ENCODE peak calls at places on chromosomes 6 and 20, in four cellular contexts. A, Y, O and L are unnamed samples.

GRCh38 chr6:2426561-2427340 is 181.3 kb upstream of the GMDS start:
- DNase-seq in A (no peak), Y (no peak), O (no peak), L (no peak)

GRCh38 chr6:33407132-33407718 is 3.6 kb upstream of the PHF1 start:
- DNase-seq in A (no peak), Y (no peak), O (no peak), L (no peak)

GRCh38 chr6:337782-338464 is 45.6 kb downstream of the DUSP22 start:
- DNase-seq in A (no peak), Y (no peak), O (no peak), L (no peak)

GRCh38 chr6:154039231-154039842 is at the start of gene OPRM1:
- DNase-seq in A (peak; percentile 37), Y (no peak), O (peak; percentile 46), L (peak; percentile 17)

GRCh38 chr6:40543776-40544175 is 43.4 kb downstream of the LRFN2 start:
- DNase-seq in A (no peak), Y (no peak), O (no peak), L (no peak)

GRCh38 chr6:22467645-22468044 is 101.7 kb upstream of the HDGFL1 start:
- DNase-seq in A (peak; percentile 38), Y (no peak), O (no peak), L (no peak)

GRCh38 chr6:55528624-55529023 is 50.4 kb downstream of the HMGCLL1 start:
- DNase-seq in A (no peak), Y (no peak), O (no peak), L (peak; percentile 3)

GRCh38 chr6:112223070-112223861 is 31.1 kb downstream of the LAMA4 start:
- DNase-seq in A (no peak), Y (no peak), O (no peak), L (no peak)

GRCh38 chr6:107116328-107116892 is 1.1 kb upstream of the BEND3 start:
- DNase-seq in A (peak; percentile 57), Y (peak; percentile 78), O (peak; percentile 58), L (no peak)

GRCh38 chr6:6841571-6841970 is 253.1 kb downstream of the LY86 start:
- DNase-seq in A (peak; percentile 43), Y (peak; percentile 64), O (no peak), L (no peak)

GRCh38 chr6:1821188-1822183 is 211.8 kb downstream of the FOXC1 start:
- DNase-seq in A (no peak), Y (no peak), O (no peak), L (peak; percentile 47)

GRCh38 chr6:14734416-14735340 is 511.2 kb upstream of the JARID2 start:
- DNase-seq in A (no peak), Y (no peak), O (no peak), L (peak; percentile 49)

GRCh38 chr20:1280421-1281102 is 14.5 kb downstream of the SNPH start:
- DNase-seq in A (no peak), Y (peak; percentile 34), O (no peak), L (no peak)

GRCh38 chr20:36173451-36173933 is 19.0 kb downstream of the EPB41L1 start:
- DNase-seq in A (no peak), Y (no peak), O (no peak), L (no peak)

GRCh38 chr6:11367638-11368199 is 135.3 kb upstream of the NEDD9 start:
- DNase-seq in A (no peak), Y (no peak), O (no peak), L (no peak)

GRCh38 chr6:154510144-154510905 is at the start of gene CNKSR3:
- DNase-seq in A (peak; percentile 93), Y (peak; percentile 89), O (peak; percentile 89), L (peak; percentile 29)

GRCh38 chr6:111823831-111824607 is 49.2 kb downstream of the FYN start:
- DNase-seq in A (no peak), Y (no peak), O (no peak), L (no peak)

GRCh38 chr6:100721256-100721655 is 159.9 kb downstream of the ASCC3 start:
- DNase-seq in A (no peak), Y (no peak), O (no peak), L (no peak)

GRCh38 chr6:79821859-79822258 is 125.5 kb downstream of the ELOVL4 start:
- DNase-seq in A (no peak), Y (no peak), O (no peak), L (no peak)

GRCh38 chr6:88491266-88491665 is 325.1 kb upstream of the CNR1 start:
- DNase-seq in A (no peak), Y (no peak), O (no peak), L (no peak)

GRCh38 chr6:148716811-148717210 is 30.0 kb upstream of the UST start:
- DNase-seq in A (no peak), Y (no peak), O (no peak), L (no peak)

GRCh38 chr6:168196385-168196860 is 117.4 kb upstream of the FRMD1 start:
- DNase-seq in A (peak; percentile 77), Y (peak; percentile 69), O (peak; percentile 67), L (no peak)

GRCh38 chr6:149354009-149354408 is 36.5 kb downstream of the TAB2 start:
- DNase-seq in A (no peak), Y (no peak), O (no peak), L (no peak)

GRCh38 chr6:42450314-42451145 is 1.2 kb downstream of the TRERF1 start:
- DNase-seq in A (no peak), Y (no peak), O (no peak), L (peak; percentile 27)

GRCh38 chr6:106377061-106377540 is 16.6 kb downstream of the CRYBG1 start:
- DNase-seq in A (no peak), Y (no peak), O (no peak), L (no peak)

GRCh38 chr6:96302991-96303390 is 218.6 kb upstream of the UFL1 start:
- DNase-seq in A (no peak), Y (no peak), O (no peak), L (no peak)

GRCh38 chr6:37587776-37588744 is 88.4 kb upstream of the CCDC167 start:
- DNase-seq in A (no peak), Y (no peak), O (no peak), L (no peak)

GRCh38 chr6:76942203-76942971 is 520.9 kb downstream of the HTR1B start:
- DNase-seq in A (no peak), Y (no peak), O (no peak), L (no peak)

GRCh38 chr6:33766921-33767700 is 20.4 kb upstream of the IP6K3 start:
- DNase-seq in A (no peak), Y (no peak), O (no peak), L (no peak)

GRCh38 chr6:10947966-10948365 is 61.1 kb downstream of the SYCP2L start:
- DNase-seq in A (no peak), Y (no peak), O (no peak), L (no peak)

GRCh38 chr20:62219992-62220665 is at the start of gene HRH3:
- DNase-seq in A (peak; percentile 53), Y (no peak), O (no peak), L (no peak)

GRCh38 chr6:168968228-168968627 is 285.4 kb downstream of the THBS2 start:
- DNase-seq in A (no peak), Y (no peak), O (no peak), L (no peak)

GRCh38 chr20:37233471-37234253 is 28.0 kb downstream of the GHRH start:
- DNase-seq in A (no peak), Y (peak; percentile 7), O (no peak), L (no peak)

DNA sequence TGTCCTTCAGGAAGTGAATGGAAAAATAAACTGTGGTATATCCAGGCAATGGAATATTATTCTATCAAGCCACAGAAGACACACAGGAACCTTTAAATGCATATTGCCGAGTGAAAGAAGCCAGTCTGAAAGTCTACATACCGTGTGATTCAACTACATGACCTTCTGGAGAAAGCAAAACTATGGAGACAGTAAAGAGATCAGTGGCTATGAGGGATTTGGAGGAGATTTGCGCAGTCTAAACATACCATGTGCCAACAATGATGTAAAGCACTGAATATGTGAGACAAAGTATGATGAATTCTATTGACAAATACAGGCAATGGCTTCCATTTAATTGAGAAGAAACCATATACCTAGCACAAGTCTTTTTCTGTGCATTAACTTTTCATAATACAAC is 518.3 kb upstream of the ZNF337 start:
- DNase-seq in A (no peak), Y (no peak), O (no peak), L (no peak)
- H3K4me3 ChIP-seq in A (no peak overlapping the region), Y (no peak overlapping the region), O (no peak overlapping the region), L (no peak overlapping the region)

GRCh38 chr6:28203201-28203600 is 21.9 kb upstream of the ZSCAN9 start:
- DNase-seq in A (no peak), Y (no peak), O (no peak), L (no peak)
- H3K27me3 ChIP-seq in A (peaks cover 77% of the 10 kb centered on the region), Y (peaks cover 80% of the 10 kb centered on the region), O (peaks cover 40% of the 10 kb centered on the region), L (no peaks in the 10 kb centered on the region)

DNA sequence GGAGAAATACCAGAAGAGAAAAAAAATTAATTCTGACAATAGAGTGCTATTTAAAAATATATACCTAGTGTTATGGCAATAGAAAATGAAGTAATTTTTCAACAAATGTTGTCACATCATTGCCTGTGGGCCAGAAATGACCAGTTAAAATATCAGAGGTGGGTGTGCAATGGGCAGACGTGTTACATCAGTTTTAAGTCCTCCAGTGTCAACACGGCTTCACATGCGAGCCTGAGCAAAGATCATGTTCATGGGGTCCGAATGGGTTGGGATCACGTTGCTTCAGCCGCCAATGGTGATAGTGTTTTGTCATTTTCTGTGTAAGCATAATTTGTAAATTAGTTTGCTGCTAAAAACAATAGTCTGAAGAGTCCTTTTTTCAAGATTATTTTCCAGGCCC is 27.5 kb downstream of the TMEM200A start:
- DNase-seq in A (no peak), Y (no peak), O (no peak), L (no peak)
- TF ChIP-seq CTCF in A (no peak), Y (no peak), O (no peak), L (no peak)

GRCh38 chr6:45537539-45537938 is 159.8 kb upstream of the SUPT3H start:
- DNase-seq in A (no peak), Y (no peak), O (no peak), L (no peak)

GRCh38 chr6:45533394-45533793 is 155.7 kb upstream of the SUPT3H start:
- DNase-seq in A (no peak), Y (no peak), O (no peak), L (no peak)

GRCh38 chr6:45535933-45536332 is 158.2 kb upstream of the SUPT3H start:
- DNase-seq in A (peak; percentile 58), Y (no peak), O (no peak), L (no peak)

GRCh38 chr6:45531999-45532605 is 154.4 kb upstream of the SUPT3H start:
- DNase-seq in A (no peak), Y (no peak), O (no peak), L (no peak)

GRCh38 chr6:45532626-45533258 is 155.0 kb upstream of the SUPT3H start:
- DNase-seq in A (no peak), Y (no peak), O (no peak), L (no peak)
- H3K4me3 ChIP-seq in A (no peak overlapping the region), Y (peak overlapping the region; percentile 22), O (peak overlapping the region; percentile 35), L (no peak overlapping the region)

DNA sequence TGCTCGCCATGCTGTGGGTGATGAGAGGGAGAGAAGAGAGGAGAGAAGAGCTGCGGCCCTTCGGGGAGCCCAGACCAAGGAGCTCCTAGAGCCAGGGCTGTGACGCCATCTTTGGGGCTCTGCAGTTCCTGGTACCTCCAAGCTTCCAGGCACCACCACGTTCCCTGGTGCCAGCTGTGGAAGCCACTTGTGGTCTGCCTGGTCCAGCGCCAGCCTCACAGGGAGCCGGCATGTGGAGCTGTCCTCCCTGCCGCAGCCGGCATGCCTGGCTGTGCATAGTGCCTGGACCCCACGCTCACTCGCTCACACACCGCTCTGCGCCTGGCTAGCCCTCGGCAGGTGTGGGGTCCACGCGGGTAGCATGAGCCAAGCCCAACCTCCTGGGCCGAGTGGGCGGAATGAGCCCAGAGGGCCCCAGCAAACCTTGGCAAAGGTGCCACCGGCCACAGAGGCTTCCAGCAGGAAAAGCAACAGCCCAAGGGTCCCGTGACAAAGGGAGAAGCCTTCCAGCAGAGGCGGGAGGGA is 19.3 kb upstream of the CHRNA4 start:
- DNase-seq in A (no peak), Y (no peak), O (no peak), L (no peak)
- H3K27me3 ChIP-seq in A (peaks cover 94% of the 10 kb centered on the region), Y (peaks cover 91% of the 10 kb centered on the region), O (peaks cover 70% of the 10 kb centered on the region), L (no peaks in the 10 kb centered on the region)